ENCODE peak calls at places on chromosomes 3 and 15, in four cellular contexts. B, O, W and C are unnamed samples.

GRCh38 chr3:192207661-192208060 is 519.7 kb downstream of the FGF12 start:
- DNase-seq in B (no peak), O (no peak), W (no peak), C (no peak)

GRCh38 chr3:126128504-126129407 is 44.8 kb upstream of the SLC41A3 start:
- DNase-seq in B (peak), O (no peak), W (peak), C (no peak)

GRCh38 chr3:146162561-146162960 is 1.6 kb upstream of the PLOD2 start:
- DNase-seq in B (no peak), O (no peak), W (no peak), C (peak)

GRCh38 chr3:157073810-157074209 is 86.1 kb downstream of the CCNL1 start:
- DNase-seq in B (no peak), O (peak), W (no peak), C (peak)

GRCh38 chr3:138348950-138349739 is 766 bp downstream of the MRAS start:
- DNase-seq in B (peak), O (peak), W (no peak), C (peak)

GRCh38 chr3:186786810-186787375 is 3.5 kb downstream of the EIF4A2 start:
- DNase-seq in B (no peak), O (no peak), W (no peak), C (peak)

GRCh38 chr3:20809356-20809755 is 623.4 kb upstream of the SGO1 start:
- DNase-seq in B (no peak), O (no peak), W (no peak), C (no peak)

GRCh38 chr3:194675081-194675640 is 3.2 kb upstream of the LSG1 start:
- DNase-seq in B (no peak), O (no peak), W (no peak), C (no peak)

GRCh38 chr3:111747490-111747889 is 111.6 kb upstream of the PHLDB2 start:
- DNase-seq in B (no peak), O (no peak), W (no peak), C (peak)

GRCh38 chr3:10766049-10766705 is 49.9 kb upstream of the SLC6A11 start:
- DNase-seq in B (no peak), O (no peak), W (no peak), C (no peak)

GRCh38 chr15:98330692-98331435 is 317.5 kb upstream of the IGF1R start:
- DNase-seq in B (no peak), O (no peak), W (no peak), C (no peak)

GRCh38 chr3:108125550-108126071 is 34.8 kb upstream of the CD47 start:
- DNase-seq in B (no peak), O (no peak), W (no peak), C (no peak)

GRCh38 chr3:70811880-70812279 is 499.4 kb upstream of the MDFIC2 start:
- DNase-seq in B (no peak), O (peak), W (no peak), C (peak)

GRCh38 chr3:31732548-31732947 is 199.8 kb downstream of the STT3B start:
- DNase-seq in B (no peak), O (no peak), W (no peak), C (no peak)

GRCh38 chr3:177620073-177620472 is 422.8 kb upstream of the TBL1XR1 start:
- DNase-seq in B (no peak), O (no peak), W (no peak), C (no peak)

GRCh38 chr3:113606539-113607218 is 74.3 kb downstream of the SIDT1 start:
- DNase-seq in B (no peak), O (no peak), W (no peak), C (no peak)

GRCh38 chr15:84685304-84685703 is 27.3 kb upstream of the NMB start:
- DNase-seq in B (no peak), O (peak), W (no peak), C (peak)

GRCh38 chr3:27509376-27509775 is 25.2 kb upstream of the SLC4A7 start:
- DNase-seq in B (no peak), O (no peak), W (no peak), C (no peak)

GRCh38 chr3:29335438-29335837 is 54.6 kb downstream of the RBMS3 start:
- DNase-seq in B (peak), O (peak), W (peak), C (peak)

GRCh38 chr3:153079386-153079785 is 82.6 kb upstream of the RAP2B start:
- DNase-seq in B (no peak), O (no peak), W (no peak), C (no peak)

GRCh38 chr3:78757734-78758133 is 1010.1 kb downstream of the ROBO1 start:
- DNase-seq in B (no peak), O (no peak), W (no peak), C (no peak)

GRCh38 chr3:127732303-127732702 is 59.6 kb downstream of the ABTB1 start:
- DNase-seq in B (no peak), O (no peak), W (no peak), C (no peak)

GRCh38 chr15:39495871-39496459 is 84.9 kb upstream of the THBS1 start:
- DNase-seq in B (no peak), O (peak), W (no peak), C (peak)

GRCh38 chr3:53198256-53198977 is 37.4 kb downstream of the PRKCD start:
- DNase-seq in B (no peak), O (no peak), W (no peak), C (no peak)

GRCh38 chr15:45254405-45255293 is 2.6 kb downstream of the SLC28A2 start:
- DNase-seq in B (no peak), O (peak), W (no peak), C (peak)

GRCh38 chr15:89646416-89647141 is 8.7 kb downstream of the KIF7 start:
- DNase-seq in B (no peak), O (no peak), W (no peak), C (no peak)

GRCh38 chr15:59447367-59447766 is 9.4 kb downstream of the FAM81A start:
- DNase-seq in B (no peak), O (no peak), W (no peak), C (no peak)

GRCh38 chr3:17891139-17891850 is 148.9 kb upstream of the TBC1D5 start:
- DNase-seq in B (no peak), O (peak), W (no peak), C (peak)

GRCh38 chr3:34793066-34793465 is 846.3 kb upstream of the ARPP21 start:
- DNase-seq in B (no peak), O (peak), W (no peak), C (no peak)

GRCh38 chr3:18424213-18424861 is 802 bp downstream of the SATB1 start:
- DNase-seq in B (peak), O (no peak), W (peak), C (no peak)

GRCh38 chr3:171269557-171269956 is 190.6 kb downstream of the TNIK start:
- DNase-seq in B (no peak), O (peak), W (no peak), C (no peak)

GRCh38 chr3:184868477-184868876 is 56.5 kb downstream of the VPS8 start:
- DNase-seq in B (no peak), O (no peak), W (no peak), C (no peak)

GRCh38 chr3:183907176-183907575 is 22.5 kb upstream of the PARL start:
- DNase-seq in B (no peak), O (no peak), W (peak), C (no peak)

GRCh38 chr3:142850395-142851023 is 38.4 kb downstream of the PCOLCE2 start:
- DNase-seq in B (no peak), O (peak), W (no peak), C (peak)

GRCh38 chr3:11285471-11285870 is 13.3 kb downstream of the ATG7 start:
- DNase-seq in B (no peak), O (no peak), W (no peak), C (peak)

GRCh38 chr3:64054488-64054887 is 31.2 kb upstream of the PSMD6 start:
- DNase-seq in B (no peak), O (no peak), W (no peak), C (no peak)

GRCh38 chr3:54744291-54744690 is 183.6 kb downstream of the LRTM1 start:
- DNase-seq in B (no peak), O (no peak), W (no peak), C (no peak)

GRCh38 chr3:54743755-54744154 is 184.1 kb downstream of the LRTM1 start:
- DNase-seq in B (no peak), O (no peak), W (no peak), C (no peak)

GRCh38 chr3:54745863-54746262 is 182.0 kb downstream of the LRTM1 start:
- DNase-seq in B (no peak), O (no peak), W (no peak), C (no peak)

DNA sequence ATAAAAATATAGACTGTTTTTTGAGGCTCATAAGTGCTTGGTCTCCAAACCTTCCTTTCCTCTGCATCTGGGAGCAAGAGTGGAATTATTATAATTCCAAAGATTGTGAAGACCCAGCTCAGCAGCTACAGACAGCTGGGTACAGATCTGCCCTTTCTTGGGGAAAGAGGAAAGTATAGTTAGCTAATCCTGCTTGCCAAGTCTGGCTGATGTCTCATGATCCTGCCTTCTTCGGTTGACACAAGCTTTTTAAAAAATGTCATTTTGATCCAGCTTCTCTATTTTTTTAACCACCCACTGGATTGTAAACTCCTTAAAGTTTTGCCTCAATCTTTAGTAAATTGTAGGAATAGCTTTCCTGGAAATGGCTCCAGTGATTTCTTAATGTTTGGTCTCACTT is 181.1 kb downstream of the LRTM1 start:
- DNase-seq in B (no peak), O (peak), W (no peak), C (no peak)
- TF ChIP-seq CTCF in B (no peak), O (no peak), W (no peak), C (no peak)

GRCh38 chr3:39869890-39870289 is 60.5 kb downstream of the MYRIP start:
- DNase-seq in B (no peak), O (no peak), W (no peak), C (no peak)

DNA sequence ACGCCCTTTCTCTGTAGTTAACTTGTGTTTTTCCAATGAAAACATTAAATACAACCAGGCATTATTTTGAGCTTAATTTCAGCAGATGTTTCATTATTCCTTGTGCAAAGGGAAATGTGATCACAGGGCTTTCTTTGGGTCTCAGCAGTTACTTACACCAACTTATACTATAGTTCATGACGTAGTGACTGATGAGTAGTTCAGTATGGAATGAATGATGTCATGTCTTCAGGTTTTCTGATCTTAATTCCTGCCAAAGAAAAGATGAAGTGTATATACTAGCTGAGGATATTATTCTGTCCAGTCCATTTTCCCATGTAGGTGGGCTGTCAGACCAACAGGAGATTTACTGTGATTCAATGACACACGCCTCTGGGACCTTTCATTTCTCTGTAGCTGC is 61.3 kb downstream of the MYRIP start:
- DNase-seq in B (no peak), O (no peak), W (no peak), C (peak)
- TF ChIP-seq CTCF in B (no peak), O (no peak), W (no peak), C (no peak)

GRCh38 chr15:50114381-50114780 is 4.7 kb downstream of the ATP8B4 start:
- DNase-seq in B (no peak), O (no peak), W (peak), C (no peak)

GRCh38 chr15:50123861-50124556 is 5.0 kb upstream of the ATP8B4 start:
- DNase-seq in B (no peak), O (no peak), W (no peak), C (no peak)

GRCh38 chr15:50117628-50118027 is 1.4 kb downstream of the ATP8B4 start:
- DNase-seq in B (no peak), O (no peak), W (no peak), C (no peak)

GRCh38 chr15:50116477-50116876 is 2.6 kb downstream of the ATP8B4 start:
- DNase-seq in B (no peak), O (peak), W (no peak), C (peak)

DNA sequence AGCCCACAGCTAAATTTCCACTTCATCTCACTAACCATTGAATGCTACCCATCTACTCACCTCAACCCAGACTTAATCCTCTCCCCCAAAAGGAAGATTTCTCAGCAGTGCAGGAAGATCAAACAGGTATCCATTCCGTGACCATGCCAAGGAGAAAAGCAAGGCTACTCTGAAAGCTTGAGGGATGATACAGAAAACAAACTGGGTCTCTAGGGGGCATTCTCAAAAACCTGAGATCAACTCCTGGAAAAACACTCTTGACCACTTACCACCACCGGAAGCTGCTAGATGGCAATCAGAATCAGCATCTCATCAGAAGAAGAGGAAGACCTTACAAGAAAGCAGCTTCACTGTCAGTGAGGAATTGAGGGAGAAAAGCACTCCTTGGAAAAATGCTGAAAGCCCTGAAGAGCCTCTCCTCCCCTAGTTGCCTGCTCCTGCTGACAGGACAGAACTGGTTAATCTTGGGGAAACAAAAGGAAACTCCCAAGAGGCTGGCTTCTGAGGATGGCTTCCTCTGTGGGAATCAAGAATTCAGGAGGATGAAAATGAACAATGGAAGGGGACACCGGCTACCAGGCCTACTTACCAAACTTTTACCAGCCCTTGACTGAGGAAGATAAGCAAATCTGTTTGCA is at the start of gene ATP8B4:
- DNase-seq in B (no peak), O (no peak), W (no peak), C (no peak)
- TF ChIP-seq CTCF in B (no peak), O (no peak), W (no peak), C (no peak)

DNA sequence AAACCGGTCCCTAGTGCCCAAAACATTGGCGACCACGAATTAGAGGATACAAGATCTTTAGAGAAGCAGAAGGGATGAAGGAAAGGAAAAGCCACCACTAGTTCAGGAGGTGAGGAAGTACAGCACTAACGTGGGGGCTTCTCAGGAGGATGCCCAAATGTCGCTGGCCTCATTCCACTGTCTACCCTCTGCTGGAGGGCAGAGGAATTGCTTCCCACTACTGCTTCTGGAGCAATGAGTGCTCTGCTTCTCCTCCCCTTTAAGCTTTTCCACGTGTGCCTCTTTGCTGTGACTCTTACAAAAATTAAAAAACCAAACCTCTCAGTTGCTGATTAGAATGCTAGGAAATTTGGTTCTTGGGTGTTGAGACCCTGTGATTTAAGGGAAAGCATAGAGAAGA is 281.3 kb downstream of the CLSTN2 start:
- DNase-seq in B (no peak), O (peak), W (no peak), C (no peak)
- TF ChIP-seq CTCF in B (peak), O (peak), W (peak), C (peak)

GRCh38 chr3:46368569-46368968 is 2.2 kb upstream of the CCR5 start:
- DNase-seq in B (peak), O (no peak), W (peak), C (no peak)
- TF ChIP-seq CTCF in B (peak), O (no peak), W (peak), C (no peak)

DNA sequence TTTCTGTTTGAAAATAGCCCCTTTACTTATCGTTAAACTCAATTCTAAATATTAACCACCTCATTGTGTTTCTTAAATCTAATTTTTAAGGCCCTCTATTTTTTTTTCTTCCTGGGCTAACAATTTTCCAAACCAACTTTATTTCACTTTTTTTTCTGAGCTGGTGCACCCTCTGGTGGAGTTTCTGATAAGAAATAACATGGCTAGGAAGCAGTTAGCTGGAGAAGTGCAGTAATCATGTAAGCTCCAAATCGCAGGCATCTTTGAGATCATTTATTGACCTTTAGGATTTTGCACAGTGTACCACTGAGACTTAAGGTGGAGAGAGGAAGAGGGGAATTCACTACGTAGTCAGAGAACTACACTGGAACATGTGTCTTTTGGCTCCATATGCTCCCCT is 6.4 kb downstream of the TMEM207 start:
- DNase-seq in B (no peak), O (peak), W (no peak), C (peak)
- TF ChIP-seq CTCF in B (no peak), O (peak), W (peak), C (peak)

GRCh38 chr3:48694610-48695051 is 8.9 kb upstream of the NCKIPSD start:
- DNase-seq in B (no peak), O (peak), W (peak), C (peak)
- TF ChIP-seq CTCF in B (no peak), O (no peak), W (no peak), C (no peak)

DNA sequence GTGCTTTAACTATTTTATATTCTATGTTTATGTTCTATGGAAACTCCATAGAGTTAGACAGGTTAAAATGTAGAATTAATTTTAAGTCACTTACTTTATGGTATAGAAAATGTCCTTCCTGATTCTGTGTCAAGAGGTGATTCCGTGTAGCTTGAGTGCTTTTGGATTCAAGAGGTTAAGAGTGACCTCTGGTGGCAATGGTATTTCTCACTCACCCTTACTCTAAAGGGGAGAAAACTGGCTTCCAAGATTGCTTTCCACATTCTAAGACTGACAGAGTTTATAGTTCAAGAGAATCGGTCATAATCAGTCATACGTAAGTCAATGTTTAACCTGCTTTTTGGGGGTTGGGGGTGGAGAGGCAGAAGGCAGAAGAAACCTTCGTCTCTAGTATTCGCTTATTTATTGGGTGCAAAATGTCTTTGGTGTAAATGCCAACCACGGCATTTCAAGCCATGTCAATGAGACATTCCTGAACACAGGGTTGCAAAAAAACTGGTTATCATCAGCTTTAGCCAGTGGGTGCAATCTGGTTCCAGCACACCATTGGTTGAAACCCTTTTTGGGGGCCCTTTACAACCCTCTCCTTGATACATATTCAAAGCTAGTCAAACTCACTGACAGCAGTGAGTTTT is 92.0 kb upstream of the VGLL3 start:
- DNase-seq in B (peak), O (peak), W (no peak), C (peak)
- TF ChIP-seq CTCF in B (peak), O (peak), W (peak), C (peak)

GRCh38 chr3:45884368-45885201 is 1.8 kb upstream of the CCR9 start:
- DNase-seq in B (no peak), O (no peak), W (no peak), C (no peak)

GRCh38 chr3:45878124-45878523 is 8.2 kb upstream of the CCR9 start:
- DNase-seq in B (no peak), O (no peak), W (no peak), C (no peak)

GRCh38 chr3:45887285-45887684 is 942 bp downstream of the CCR9 start:
- DNase-seq in B (no peak), O (no peak), W (no peak), C (no peak)

GRCh38 chr3:45885979-45886711 is at the start of gene CCR9:
- DNase-seq in B (no peak), O (no peak), W (no peak), C (no peak)

GRCh38 chr3:45881031-45882022 is 5.0 kb upstream of the CCR9 start:
- DNase-seq in B (no peak), O (no peak), W (no peak), C (peak)
- TF ChIP-seq CTCF in B (no peak), O (no peak), W (no peak), C (no peak)